ENCODE peak calls at places on chromosomes 11 and 22, in five cellular contexts. D is Caco-2, C is tibial nerve, I is endothelial cell of umbilical vein, W is ovary. G is an unnamed sample.

GRCh38 chr11:2325719-2326118 is 23.9 kb downstream of the TSPAN32 start:
- DNase-seq in D (no peak), C (no peak), I (no peak), W (no peak), G (no peak)

GRCh38 chr22:31083377-31083768 is 2.3 kb downstream of the SMTN start:
- DNase-seq in D (no peak), C (no peak), I (no peak), W (peak), G (no peak)

GRCh38 chr11:108135845-108136599 is 14.7 kb downstream of the ACAT1 start:
- DNase-seq in D (no peak), C (no peak), I (no peak), W (no peak), G (peak)

GRCh38 chr22:19429950-19430889 is 1.3 kb downstream of the HIRA start:
- DNase-seq in D (no peak), C (no peak), I (peak), W (no peak), G (peak)

GRCh38 chr11:13923716-13924650 is 38.5 kb upstream of the SPON1 start:
- DNase-seq in D (no peak), C (no peak), I (peak), W (no peak), G (no peak)

GRCh38 chr11:45621541-45621940 is 43.9 kb downstream of the CHST1 start:
- DNase-seq in D (no peak), C (no peak), I (no peak), W (no peak), G (no peak)

GRCh38 chr11:40281055-40281580 is 1178.3 kb downstream of the LRRC4C start:
- DNase-seq in D (no peak), C (no peak), I (no peak), W (no peak), G (no peak)

GRCh38 chr11:6606471-6607189 is 3.1 kb downstream of the ILK start:
- DNase-seq in D (peak), C (peak), I (peak), W (peak), G (peak)

GRCh38 chr11:67301313-67301921 is 1.9 kb upstream of the SSH3 start:
- DNase-seq in D (no peak), C (peak), I (no peak), W (peak), G (no peak)

GRCh38 chr11:111472228-111472627 is 40.0 kb downstream of the BTG4 start:
- DNase-seq in D (no peak), C (no peak), I (no peak), W (no peak), G (peak)

GRCh38 chr11:64969209-64969608 is 2.7 kb downstream of the MAJIN start:
- DNase-seq in D (no peak), C (no peak), I (peak), W (no peak), G (peak)

GRCh38 chr11:2175659-2176058 is 4.0 kb upstream of the TH start:
- DNase-seq in D (no peak), C (no peak), I (no peak), W (no peak), G (peak)

GRCh38 chr11:13955971-13956421 is 6.5 kb upstream of the SPON1 start:
- DNase-seq in D (peak), C (no peak), I (peak), W (peak), G (peak)

GRCh38 chr11:120021391-120021953 is 116.4 kb downstream of the TRIM29 start:
- DNase-seq in D (no peak), C (no peak), I (no peak), W (no peak), G (no peak)

DNA sequence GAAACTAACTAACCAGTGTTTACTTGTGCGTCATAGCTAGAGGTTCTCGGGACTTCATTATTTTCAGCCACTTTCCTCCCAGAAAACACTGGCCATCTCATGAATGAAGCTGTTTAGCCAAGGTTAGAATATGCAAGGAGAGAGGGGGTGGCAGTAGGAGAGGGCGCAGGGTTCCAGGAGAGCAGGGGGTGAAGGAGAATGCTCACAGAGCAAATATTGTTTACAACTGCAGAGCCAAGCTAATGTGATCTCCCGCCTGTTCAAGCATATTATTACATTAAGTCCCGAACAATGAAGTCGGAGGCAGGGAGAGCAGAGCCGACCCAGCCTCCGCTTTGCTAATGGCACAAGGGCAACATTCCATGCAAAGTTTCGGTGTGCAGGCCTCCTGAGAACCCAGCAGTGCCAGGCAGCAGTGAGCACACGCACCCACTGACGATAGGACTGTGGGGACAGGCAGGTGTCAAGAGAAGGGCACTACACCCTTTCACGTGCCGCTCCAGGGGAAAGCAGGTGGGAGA is 80.1 kb downstream of the MICAL3 start:
- DNase-seq in D (no peak), C (no peak), I (no peak), W (no peak), G (no peak)
- H3K4me3 ChIP-seq in D (no peak), C (no peak), I (no peak), W (no peak), G (no peak)

GRCh38 chr11:24521586-24521985 is 24.7 kb downstream of the LUZP2 start:
- DNase-seq in D (no peak), C (no peak), I (no peak), W (no peak), G (peak)
- TF ChIP-seq CTCF in D (no peak), C (no peak), I (no peak), W (no peak), G (no peak)

DNA sequence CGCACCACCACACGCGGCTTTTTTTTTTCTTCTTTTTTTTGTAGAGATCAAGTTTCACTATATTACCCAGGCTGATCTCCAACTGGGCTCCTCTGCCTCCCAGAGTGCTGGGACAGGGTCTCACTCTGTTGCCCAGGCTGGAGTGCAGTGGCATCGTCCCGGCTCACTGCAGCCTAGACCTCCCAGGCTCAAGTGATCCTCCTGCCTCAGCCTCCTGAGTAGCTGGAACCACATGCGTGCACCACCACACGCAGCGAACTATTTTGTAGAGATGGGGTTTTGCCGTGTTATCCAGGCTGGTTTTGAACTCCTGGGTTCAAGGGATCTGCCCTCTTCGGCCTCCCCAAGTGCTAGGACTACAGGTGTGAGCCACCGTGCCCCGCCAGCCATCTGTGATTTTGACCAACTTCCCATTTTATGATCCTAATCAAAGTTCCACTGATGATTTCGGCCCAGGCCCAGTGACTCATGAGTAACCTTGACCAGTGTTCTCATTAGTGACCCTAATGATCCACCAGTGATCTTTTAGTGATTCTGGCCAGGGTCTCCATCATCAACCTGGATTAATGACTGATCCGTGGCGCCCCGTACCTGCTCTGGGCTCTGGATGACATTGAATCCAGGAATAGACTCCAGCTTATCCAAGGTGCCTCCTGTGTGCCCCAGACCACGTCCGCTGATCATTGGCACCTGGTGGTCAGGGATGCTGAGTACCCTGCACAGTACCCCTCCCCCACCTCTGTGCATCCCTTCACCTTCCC is 1.7 kb downstream of the TYMP start:
- DNase-seq in D (peak), C (no peak), I (no peak), W (no peak), G (no peak)
- H3K4me3 ChIP-seq in D (no peak), C (peak), I (no peak), W (no peak), G (no peak)

DNA sequence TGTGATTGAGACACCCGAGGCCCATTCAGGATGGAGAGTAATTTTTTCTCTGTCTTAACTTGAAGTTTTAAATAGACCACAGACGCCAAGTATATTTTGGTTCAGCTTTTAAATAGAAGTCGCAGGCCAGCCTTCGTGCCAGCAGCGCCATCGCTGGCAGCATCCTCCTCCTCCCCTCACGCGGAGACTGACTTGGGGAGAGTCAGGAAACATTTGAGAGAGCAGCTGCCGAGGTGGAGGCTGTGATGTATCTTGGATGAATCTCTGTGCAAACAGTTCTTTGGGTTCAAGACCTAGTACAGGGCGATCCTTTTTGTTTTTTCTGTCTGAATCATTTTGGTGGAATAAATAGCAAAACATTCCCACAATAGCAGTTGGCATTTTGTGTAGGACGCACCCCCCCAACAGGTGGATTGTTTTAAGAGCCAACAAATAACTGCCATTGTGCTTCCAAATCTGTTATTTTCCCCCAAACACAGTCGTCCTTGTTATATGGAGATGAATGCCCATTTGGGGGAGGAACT is 920 bp upstream of the DMC1 start:
- DNase-seq in D (no peak), C (no peak), I (no peak), W (no peak), G (peak)
- TF ChIP-seq CTCF in D (no peak), C (peak), I (no peak), W (no peak), G (no peak)

GRCh38 chr11:123429336-123429735 is 733 bp upstream of the GRAMD1B start:
- DNase-seq in D (no peak), C (no peak), I (no peak), W (no peak), G (peak)
- H3K4me3 ChIP-seq in D (no peak), C (no peak), I (no peak), W (no peak), G (peak)

GRCh38 chr11:113162590-113162961 is 151.8 kb upstream of the TTC12 start:
- DNase-seq in D (no peak), C (peak), I (no peak), W (peak), G (no peak)
- TF ChIP-seq CTCF in D (peak), C (peak), I (no peak), W (peak), G (no peak)

G was measured in foreskin fibroblast.